ENCODE peak calls at places on chromosomes 1 and 21, in four cellular contexts. P is CD8-positive, alpha-beta T cell; R is WERI-Rb-1; E is tibial artery. T is an unnamed sample.

GRCh38 chr1:160838876-160839275 is 23.8 kb downstream of the CD244 start:
- DNase-seq in P (peak; percentile 66), R (no peak), E (no peak), T (no peak)

GRCh38 chr1:20476260-20477038 is 9.6 kb downstream of the CAMK2N1 start:
- DNase-seq in P (no peak), R (peak; percentile 11), E (no peak), T (peak; percentile 88)

GRCh38 chr1:113942527-113942926 is 13.4 kb downstream of the HIPK1 start:
- DNase-seq in P (no peak), R (no peak), E (no peak), T (no peak)

GRCh38 chr1:89942014-89942413 is 52.9 kb upstream of the ZNF326 start:
- DNase-seq in P (no peak), R (no peak), E (no peak), T (no peak)

GRCh38 chr1:44784094-44785026 is 3.6 kb downstream of the BEST4 start:
- DNase-seq in P (peak; percentile 68), R (no peak), E (no peak), T (peak; percentile 85)

GRCh38 chr21:15224346-15225086 is 159.7 kb upstream of the NRIP1 start:
- DNase-seq in P (no peak), R (no peak), E (no peak), T (no peak)

GRCh38 chr21:46122241-46122671 is 24.3 kb downstream of the COL6A2 start:
- DNase-seq in P (no peak), R (no peak), E (peak; percentile 16), T (peak; percentile 46)

GRCh38 chr1:5906966-5907365 is 85.3 kb downstream of the NPHP4 start:
- DNase-seq in P (no peak), R (no peak), E (no peak), T (peak; percentile 31)

GRCh38 chr1:12618661-12619395 is 818 bp upstream of the DHRS3 start:
- DNase-seq in P (peak; percentile 72), R (peak; percentile 44), E (peak; percentile 86), T (peak; percentile 88)

GRCh38 chr1:23129846-23130245 is 38.8 kb downstream of the LUZP1 start:
- DNase-seq in P (no peak), R (no peak), E (no peak), T (no peak)

GRCh38 chr1:158286966-158287365 is 2.8 kb upstream of the CD1C start:
- DNase-seq in P (no peak), R (no peak), E (no peak), T (no peak)

GRCh38 chr1:96364576-96364975 is 357.0 kb upstream of the PTBP2 start:
- DNase-seq in P (no peak), R (no peak), E (no peak), T (no peak)

GRCh38 chr1:113940365-113941244 is 11.5 kb downstream of the HIPK1 start:
- DNase-seq in P (peak; percentile 67), R (no peak), E (no peak), T (no peak)

GRCh38 chr1:160061376-160062100 is 8.4 kb downstream of the KCNJ10 start:
- DNase-seq in P (no peak), R (no peak), E (no peak), T (peak; percentile 80)

GRCh38 chr1:224300346-224300745 is 29.6 kb downstream of the NVL start:
- DNase-seq in P (no peak), R (no peak), E (no peak), T (no peak)

GRCh38 chr1:84691139-84691783 is 1.0 kb upstream of the SSX2IP start:
- DNase-seq in P (no peak), R (no peak), E (no peak), T (no peak)

GRCh38 chr1:225460737-225461532 is 33.1 kb upstream of the LBR start:
- DNase-seq in P (peak; percentile 70), R (no peak), E (no peak), T (peak; percentile 51)

GRCh38 chr1:221487781-221488520 is 253.9 kb downstream of the DUSP10 start:
- DNase-seq in P (no peak), R (no peak), E (no peak), T (no peak)

GRCh38 chr1:241990040-241990439 is 8.9 kb downstream of the MAP1LC3C start:
- DNase-seq in P (no peak), R (peak; percentile 46), E (peak; percentile 76), T (peak; percentile 53)

DNA sequence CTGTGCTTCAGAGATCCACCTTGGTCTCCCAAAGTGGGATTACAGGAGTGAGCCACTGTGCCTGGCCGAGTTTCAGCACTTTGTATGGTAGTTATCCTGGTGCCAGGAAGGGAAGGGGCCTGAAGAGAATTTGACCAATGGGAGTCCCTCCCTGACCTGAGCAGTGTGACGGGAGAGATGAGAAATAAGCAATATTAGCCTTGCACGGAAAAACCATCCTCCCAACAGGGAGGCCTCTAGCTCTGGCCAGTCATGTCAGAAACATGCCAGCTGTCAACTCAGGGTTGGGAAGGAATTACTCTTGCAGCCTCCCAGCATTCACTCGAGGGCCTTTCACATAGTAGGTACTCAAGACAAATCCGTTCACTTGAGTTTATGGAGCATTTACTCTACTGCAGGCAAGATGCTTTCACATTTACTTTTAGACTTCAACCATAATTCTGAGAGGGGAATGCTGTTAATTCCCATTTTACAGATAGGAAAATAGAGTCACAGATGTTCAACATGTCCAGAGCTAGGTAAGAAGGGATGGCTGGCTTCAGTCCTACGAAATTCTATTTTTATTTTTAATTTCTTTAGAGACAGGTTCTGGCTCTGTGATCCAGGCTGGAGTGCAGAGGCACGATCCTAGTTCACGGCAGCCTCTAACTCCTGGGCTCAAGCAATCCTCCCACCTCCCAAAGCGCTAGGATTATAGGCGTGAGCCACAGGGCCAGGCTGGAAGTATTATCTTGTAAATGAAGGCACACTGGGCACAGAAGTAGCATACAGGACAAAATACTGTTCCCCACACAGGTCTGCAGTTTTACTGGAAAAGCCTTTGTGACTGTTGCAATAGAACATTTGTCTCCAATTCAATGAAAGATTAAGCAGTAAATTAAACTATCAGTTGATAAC is 3.2 kb upstream of the ATP13A2 start:
- DNase-seq in P (no peak), R (no peak), E (no peak), T (peak; percentile 44)
- H3K27me3 ChIP-seq in P (no peaks in the 10 kb centered on the region), R (no peaks in the 10 kb centered on the region), E (no peaks in the 10 kb centered on the region), T (no peaks in the 10 kb centered on the region)

GRCh38 chr1:199675937-199676336 is 351.6 kb upstream of the NR5A2 start:
- DNase-seq in P (no peak), R (no peak), E (no peak), T (no peak)

GRCh38 chr1:199669916-199670315 is 357.6 kb upstream of the NR5A2 start:
- DNase-seq in P (no peak), R (no peak), E (no peak), T (no peak)

GRCh38 chr1:199667079-199667478 is 360.4 kb upstream of the NR5A2 start:
- DNase-seq in P (no peak), R (no peak), E (no peak), T (no peak)

GRCh38 chr1:199671684-199672083 is 355.8 kb upstream of the NR5A2 start:
- DNase-seq in P (no peak), R (no peak), E (no peak), T (no peak)
- H3K27me3 ChIP-seq in P (no peaks in the 10 kb centered on the region), R (no peaks in the 10 kb centered on the region), E (no peaks in the 10 kb centered on the region), T (no peaks in the 10 kb centered on the region)

DNA sequence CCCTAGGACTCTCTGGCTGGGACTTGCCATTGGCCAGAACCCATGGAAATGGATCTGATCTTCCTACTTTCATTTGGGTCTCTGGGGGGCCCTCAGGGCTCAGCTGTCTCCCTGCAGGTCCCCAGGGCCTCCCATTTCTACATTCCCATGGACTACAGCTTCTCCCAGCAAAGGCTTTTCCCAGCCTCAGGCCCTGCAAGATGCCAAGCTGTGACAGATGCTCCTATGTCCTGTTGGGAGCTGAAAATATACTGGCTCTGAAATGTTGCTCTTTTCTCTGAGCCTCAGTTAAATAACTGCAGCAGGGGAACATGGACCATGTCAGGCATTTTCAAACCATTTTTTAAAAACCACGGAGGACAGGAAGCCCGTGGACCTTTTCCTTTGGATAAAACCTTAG is 99.5 kb upstream of the IGSF21 start:
- DNase-seq in P (no peak), R (no peak), E (no peak), T (no peak)
- H3K27me3 ChIP-seq in P (no peaks in the 10 kb centered on the region), R (no peaks in the 10 kb centered on the region), E (peaks cover 85% of the 10 kb centered on the region), T (peaks cover 2% of the 10 kb centered on the region)

GRCh38 chr1:25616932-25617625 is 488 bp downstream of the MAN1C1 start:
- DNase-seq in P (peak; percentile 77), R (no peak), E (no peak), T (peak; percentile 79)

GRCh38 chr1:25616080-25616931 is at the start of gene MAN1C1:
- DNase-seq in P (peak; percentile 93), R (peak; percentile 94), E (peak; percentile 83), T (peak; percentile 99)

GRCh38 chr1:25614466-25615171 is 2.0 kb upstream of the MAN1C1 start:
- DNase-seq in P (no peak), R (no peak), E (no peak), T (peak; percentile 1)

GRCh38 chr1:25615172-25615541 is 1.4 kb upstream of the MAN1C1 start:
- DNase-seq in P (no peak), R (no peak), E (no peak), T (peak; percentile 7)

GRCh38 chr1:25615563-25616079 is 970 bp upstream of the MAN1C1 start:
- DNase-seq in P (no peak), R (no peak), E (no peak), T (peak; percentile 4)
- H3K27me3 ChIP-seq in P (no peaks in the 10 kb centered on the region), R (no peaks in the 10 kb centered on the region), E (no peaks in the 10 kb centered on the region), T (peaks cover 20% of the 10 kb centered on the region)

GRCh38 chr1:205345761-205346160 is 11.0 kb downstream of the KLHDC8A start:
- DNase-seq in P (no peak), R (no peak), E (no peak), T (no peak)
- H3K27me3 ChIP-seq in P (peaks cover 14% of the 10 kb centered on the region), R (no peaks in the 10 kb centered on the region), E (peaks cover 69% of the 10 kb centered on the region), T (peaks cover 36% of the 10 kb centered on the region)

DNA sequence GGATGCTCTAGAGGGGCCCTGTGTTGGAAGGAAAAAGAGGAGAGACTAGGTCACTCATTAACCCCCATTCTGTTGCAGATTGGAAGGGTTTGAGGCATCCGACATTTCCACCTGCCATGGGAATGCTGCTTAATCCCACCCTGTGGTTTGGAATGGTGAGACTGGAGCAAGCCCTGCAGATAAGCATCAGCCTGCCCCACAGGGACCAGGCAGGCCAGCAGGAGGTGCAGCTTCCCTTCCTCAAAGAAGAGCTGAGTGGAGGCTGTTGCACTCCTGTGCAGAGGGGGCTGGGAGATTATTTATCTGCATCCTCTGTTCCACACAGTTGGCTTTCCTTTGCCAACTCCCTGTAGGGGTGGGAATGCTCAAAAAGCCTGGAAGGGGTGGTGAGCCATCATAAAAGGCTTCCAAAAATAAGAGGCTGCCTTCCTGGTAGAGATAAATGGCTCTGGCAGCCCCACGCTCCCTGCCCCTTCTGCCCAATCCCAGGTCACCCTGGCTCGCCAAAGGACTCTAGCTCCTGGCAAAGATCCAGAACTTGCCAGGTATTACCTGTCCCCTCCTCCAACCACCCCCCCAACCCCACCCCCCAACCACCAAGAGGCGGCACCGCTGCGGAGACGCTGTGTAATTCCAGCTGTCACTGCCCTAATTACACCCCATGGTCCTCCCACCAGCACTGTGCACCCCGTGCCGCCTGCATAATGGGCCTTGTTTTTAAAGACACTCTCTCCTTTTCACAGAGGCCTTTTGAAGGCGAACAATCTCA is 83.0 kb upstream of the ZC3H12A start:
- DNase-seq in P (no peak), R (peak; percentile 69), E (no peak), T (peak; percentile 84)
- H3K27me3 ChIP-seq in P (no peaks in the 10 kb centered on the region), R (no peaks in the 10 kb centered on the region), E (peaks cover 47% of the 10 kb centered on the region), T (no peaks in the 10 kb centered on the region)

GRCh38 chr1:243257189-243257588 is 1.3 kb downstream of the SDCCAG8 start:
- DNase-seq in P (no peak), R (no peak), E (no peak), T (no peak)
- H3K27me3 ChIP-seq in P (no peaks in the 10 kb centered on the region), R (no peaks in the 10 kb centered on the region), E (no peaks in the 10 kb centered on the region), T (no peaks in the 10 kb centered on the region)